ENCODE peak calls at places on chromosomes 11 and 22, in nine cellular contexts. G, E, A, W, X, J, C, H and Z are unnamed samples.

GRCh38 chr22:48605856-48606255 is 1221.8 kb downstream of the BRD1 start:
- DNase-seq in G (no peak), E (no peak), A (no peak), W (no peak), X (no peak), J (no peak), C (no peak), H (peak), Z (no peak)

GRCh38 chr11:28077524-28077923 is 30.4 kb downstream of the KIF18A start:
- DNase-seq in G (no peak), E (no peak), A (no peak), W (no peak), X (no peak), J (no peak), C (no peak), H (no peak), Z (no peak)

GRCh38 chr22:17588606-17589005 is 25.3 kb downstream of the SLC25A18 start:
- DNase-seq in G (no peak), E (no peak), A (no peak), W (no peak), X (no peak), J (no peak), C (no peak), H (no peak), Z (no peak)

GRCh38 chr22:49011769-49012598 is 815.7 kb downstream of the BRD1 start:
- DNase-seq in G (no peak), E (no peak), A (no peak), W (no peak), X (no peak), J (no peak), C (no peak), H (no peak), Z (no peak)

GRCh38 chr22:46071451-46072029 is 78.8 kb upstream of the PPARA start:
- DNase-seq in G (peak), E (peak), A (peak), W (no peak), X (peak), J (peak), C (peak), H (peak), Z (peak)

GRCh38 chr11:57100638-57101312 is 81.0 kb upstream of the LRRC55 start:
- DNase-seq in G (no peak), E (no peak), A (no peak), W (no peak), X (no peak), J (no peak), C (no peak), H (no peak), Z (no peak)

GRCh38 chr11:119523801-119524200 is 100.8 kb upstream of the THY1 start:
- DNase-seq in G (no peak), E (no peak), A (no peak), W (no peak), X (no peak), J (no peak), C (no peak), H (no peak), Z (no peak)

GRCh38 chr11:94181943-94182342 is 53.3 kb downstream of the PANX1 start:
- DNase-seq in G (no peak), E (no peak), A (no peak), W (no peak), X (no peak), J (no peak), C (no peak), H (no peak), Z (no peak)

GRCh38 chr11:10558288-10558687 is 10.2 kb downstream of the LYVE1 start:
- DNase-seq in G (no peak), E (no peak), A (no peak), W (no peak), X (no peak), J (no peak), C (no peak), H (no peak), Z (no peak)

GRCh38 chr22:28424427-28425080 is 255.1 kb downstream of the TTC28 start:
- DNase-seq in G (no peak), E (no peak), A (no peak), W (no peak), X (no peak), J (no peak), C (no peak), H (peak), Z (no peak)

GRCh38 chr11:12404461-12404860 is 27.1 kb downstream of the PARVA start:
- DNase-seq in G (no peak), E (no peak), A (no peak), W (no peak), X (no peak), J (no peak), C (no peak), H (no peak), Z (no peak)

GRCh38 chr11:72609451-72609850 is 64.8 kb downstream of the PDE2A start:
- DNase-seq in G (no peak), E (no peak), A (no peak), W (no peak), X (no peak), J (no peak), C (no peak), H (no peak), Z (no peak)

GRCh38 chr11:73833067-73833466 is 43.6 kb downstream of the COA4 start:
- DNase-seq in G (no peak), E (no peak), A (no peak), W (no peak), X (no peak), J (no peak), C (no peak), H (no peak), Z (no peak)

GRCh38 chr11:10298342-10298741 is 4.3 kb upstream of the SBF2 start:
- DNase-seq in G (peak), E (no peak), A (no peak), W (peak), X (peak), J (no peak), C (no peak), H (no peak), Z (peak)